ENCODE peak calls at places on chromosomes 16 and 17, in ten cellular contexts. J is skeletal muscle cell; F is lower leg skin; V is effector memory CD4-positive, alpha-beta T cell; G is psoas muscle; R is epithelial cell of proximal tubule; Q is upper lobe of right lung; I is foreskin fibroblast; L is GM06990; Y is neural progenitor cell. S is an unnamed sample.

GRCh38 chr17:65554568-65555223 is 6.8 kb downstream of the AXIN2 start:
- DNase-seq in Y (peak; percentile 33), Q (no peak), I (peak; percentile 71), J (no peak), V (no peak), L (no peak), R (no peak), G (no peak), F (no peak), S (no peak)

GRCh38 chr16:81486555-81487061 is 42.0 kb downstream of the CMIP start:
- DNase-seq in V (no peak), Y (no peak), F (peak; percentile 56), G (peak; percentile 69), L (no peak), J (peak; percentile 12), Q (no peak), R (no peak), I (peak; percentile 95), S (no peak)

GRCh38 chr17:34307110-34307509 is 12.1 kb upstream of the CCL8 start:
- DNase-seq in I (peak; percentile 53), R (no peak), V (no peak), J (peak; percentile 25), L (peak; percentile 10), Y (no peak), G (peak; percentile 40), F (no peak), Q (no peak), S (no peak)

GRCh38 chr16:81388357-81388756 is 56.3 kb upstream of the CMIP start:
- DNase-seq in J (no peak), G (no peak), L (no peak), Y (no peak), V (no peak), F (no peak), I (no peak), Q (no peak), R (no peak), S (no peak)

GRCh38 chr17:14143678-14144077 is 74.4 kb downstream of the COX10 start:
- DNase-seq in G (no peak), V (no peak), I (peak; percentile 14), Q (no peak), F (no peak), R (no peak), L (no peak), Y (no peak), J (peak; percentile 17), S (no peak)

GRCh38 chr16:22322021-22322471 is 24.8 kb downstream of the POLR3E start:
- DNase-seq in Q (peak; percentile 51), F (no peak), R (no peak), I (no peak), V (no peak), Y (no peak), L (no peak), J (no peak), G (no peak), S (no peak)

GRCh38 chr17:9360610-9361571 is 214.7 kb downstream of the STX8 start:
- DNase-seq in I (peak; percentile 83), L (no peak), G (peak; percentile 31), Q (no peak), J (no peak), R (peak; percentile 50), F (peak; percentile 58), Y (no peak), V (no peak), S (no peak)

GRCh38 chr17:55690105-55690508 is 32.6 kb downstream of the TMEM100 start:
- DNase-seq in J (no peak), L (no peak), R (no peak), G (no peak), Y (no peak), I (peak; percentile 72), F (peak; percentile 38), Q (no peak), V (no peak), S (no peak)

GRCh38 chr16:17224859-17225258 is 245.9 kb downstream of the XYLT1 start:
- DNase-seq in Y (no peak), R (no peak), L (peak; percentile 27), V (no peak), G (peak; percentile 49), I (peak; percentile 92), J (peak; percentile 86), Q (no peak), F (peak; percentile 60), S (peak; percentile 16)

GRCh38 chr17:7352910-7353635 is 1.1 kb downstream of the KCTD11 start:
- DNase-seq in V (no peak), F (no peak), Y (no peak), G (no peak), L (no peak), Q (peak; percentile 70), R (no peak), I (no peak), J (no peak), S (no peak)
- H3K4me3 ChIP-seq in V (no peak overlapping the region), F (peak overlapping the region; percentile 78), Y (peak overlapping the region; percentile 79), G (peak overlapping the region; percentile 98), L (peak overlapping the region; percentile 75), Q (peak overlapping the region; percentile 94), R (peak overlapping the region; percentile 80), I (peak overlapping the region; percentile 81), J (peak overlapping the region; percentile 96), S (peak overlapping the region; percentile 56)

DNA sequence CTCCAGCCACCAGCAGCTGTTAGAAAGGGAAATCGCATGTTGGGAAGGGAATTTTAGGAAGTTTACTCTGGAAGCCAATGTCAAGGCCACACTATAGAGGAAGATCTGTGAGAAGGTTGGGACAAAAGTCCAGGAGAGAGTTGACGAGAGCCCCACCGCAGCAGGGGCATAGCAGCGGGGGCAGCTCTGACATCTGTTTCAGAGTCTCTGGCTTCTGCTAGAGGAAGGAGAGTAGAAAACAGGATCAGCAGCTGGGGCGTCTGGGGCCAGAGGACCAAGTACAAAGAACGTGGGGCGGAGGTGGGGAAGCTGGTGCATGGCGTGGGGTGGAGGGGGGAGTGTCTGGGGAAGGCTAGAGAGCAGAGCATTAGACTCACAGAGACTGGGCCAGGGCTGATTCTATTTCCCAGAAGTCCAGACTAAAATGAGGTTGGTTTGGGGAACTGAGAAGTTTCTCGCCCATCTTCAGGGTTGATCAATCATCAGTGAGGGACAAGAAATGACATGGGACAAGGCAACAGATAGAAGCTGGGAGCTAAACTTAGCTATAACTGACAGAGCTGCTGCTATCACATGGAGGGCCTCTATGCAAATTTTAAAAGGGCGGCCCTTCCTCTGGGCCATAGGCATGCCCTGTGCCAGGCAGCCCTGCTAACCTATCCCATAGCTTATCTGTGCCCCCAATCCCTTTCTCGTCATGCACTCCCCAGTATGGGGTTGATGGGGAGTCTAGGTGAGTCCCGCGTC is 1.2 kb downstream of the RABEP2 start:
- DNase-seq in G (no peak), V (no peak), Y (no peak), L (peak; percentile 84), Q (no peak), R (no peak), I (no peak), F (no peak), J (no peak), S (peak; percentile 88)
- H3K4me3 ChIP-seq in G (peak overlapping the region; percentile 84), V (no peak overlapping the region), Y (peak overlapping the region; percentile 69), L (peak overlapping the region; percentile 72), Q (peak overlapping the region; percentile 68), R (peak overlapping the region; percentile 82), I (peak overlapping the region; percentile 84), F (peak overlapping the region; percentile 2), J (no peak overlapping the region), S (peak overlapping the region; percentile 69)

GRCh38 chr17:15947331-15947730 is 2.4 kb downstream of the ADORA2B start:
- DNase-seq in V (no peak), G (no peak), Q (no peak), Y (no peak), L (no peak), I (peak; percentile 72), R (no peak), F (no peak), J (no peak), S (no peak)
- H3K4me3 ChIP-seq in V (no peak overlapping the region), G (no peak overlapping the region), Q (no peak overlapping the region), Y (no peak overlapping the region), L (no peak overlapping the region), I (no peak overlapping the region), R (no peak overlapping the region), F (no peak overlapping the region), J (peak overlapping the region; percentile 65), S (no peak overlapping the region)

DNA sequence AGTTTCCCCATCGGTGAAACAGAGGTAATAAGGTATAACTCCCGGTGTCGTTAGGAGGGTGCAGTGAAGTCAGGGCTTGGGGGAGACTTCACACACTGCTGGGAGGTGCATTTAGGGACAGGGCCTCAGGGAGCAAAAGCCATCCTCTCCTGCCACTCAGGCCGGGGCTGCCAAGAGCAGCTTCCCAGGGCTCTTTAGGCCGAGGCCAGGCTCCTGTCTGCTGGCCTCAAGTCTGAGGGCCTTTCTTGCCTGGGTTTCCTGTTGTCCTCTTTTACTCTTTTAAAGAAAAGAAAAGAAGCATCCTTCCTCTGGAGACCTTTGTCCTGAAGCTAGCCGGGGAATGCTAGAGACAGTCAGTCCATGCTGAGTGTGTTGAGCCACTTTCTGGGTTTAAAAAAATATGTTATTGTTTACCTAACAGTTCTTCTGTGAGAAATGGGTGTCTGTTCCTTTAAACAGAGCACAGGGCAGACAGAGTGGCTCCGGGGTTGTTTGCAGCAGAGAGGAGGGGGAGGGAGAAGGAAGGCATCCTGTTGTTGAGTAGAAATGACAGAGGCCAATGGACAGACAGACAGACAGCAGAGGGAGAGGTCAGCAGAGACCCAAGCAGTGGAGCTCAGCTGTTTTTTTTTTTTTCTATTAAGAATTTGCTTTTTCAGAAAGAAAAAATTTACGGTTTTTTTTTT is 79.1 kb downstream of the C17orf67 start:
- DNase-seq in Q (no peak), F (no peak), L (no peak), J (no peak), G (no peak), Y (peak; percentile 27), V (no peak), R (no peak), I (peak; percentile 9), S (no peak)
- H3K4me3 ChIP-seq in Q (no peak overlapping the region), F (no peak overlapping the region), L (no peak overlapping the region), J (no peak overlapping the region), G (no peak overlapping the region), Y (no peak overlapping the region), V (no peak overlapping the region), R (no peak overlapping the region), I (no peak overlapping the region), S (no peak overlapping the region)

S was measured in GM12864.